ENCODE peak calls at places on chromosomes 2 and 18, in five cellular contexts. S is sciatic nerve, P is upper lobe of left lung, W is A673, Z is dermis blood vessel endothelial cell. B is an unnamed sample.

GRCh38 chr2:172964511-172964910 is 111.1 kb upstream of the MAP3K20 start:
- DNase-seq in Z (no peak), P (no peak), W (peak; percentile 39), S (no peak), B (no peak)

GRCh38 chr2:218383892-218384519 is 1.9 kb downstream of the SLC11A1 start:
- DNase-seq in P (peak; percentile 28), W (no peak), S (no peak), Z (no peak), B (no peak)

GRCh38 chr2:17813015-17813741 is 3.1 kb upstream of the MSGN1 start:
- DNase-seq in P (no peak), S (no peak), Z (no peak), W (peak; percentile 58), B (no peak)

GRCh38 chr2:200338692-200339091 is 32.2 kb downstream of the SPATS2L start:
- DNase-seq in P (no peak), S (no peak), Z (no peak), W (no peak), B (no peak)

GRCh38 chr2:41194235-41194634 is 742.3 kb upstream of the SLC8A1 start:
- DNase-seq in W (peak; percentile 2), Z (peak; percentile 40), S (no peak), P (no peak), B (no peak)

GRCh38 chr18:48947102-48947501 is 3.7 kb downstream of the SMAD7 start:
- DNase-seq in P (peak; percentile 61), W (no peak), Z (no peak), S (no peak), B (no peak)

GRCh38 chr2:204900487-204900886 is 355.2 kb downstream of the PARD3B start:
- DNase-seq in W (no peak), P (no peak), Z (peak; percentile 51), S (no peak), B (no peak)

GRCh38 chr2:73080321-73081131 is 9.0 kb upstream of the SFXN5 start:
- DNase-seq in Z (no peak), S (no peak), W (no peak), P (no peak), B (no peak)

GRCh38 chr2:46847185-46847710 is 68.4 kb downstream of the MCFD2 start:
- DNase-seq in S (peak; percentile 93), Z (peak; percentile 93), W (peak; percentile 29), P (peak; percentile 97), B (peak; percentile 69)

GRCh38 chr2:146135245-146135644 is 1615.3 kb upstream of the ZEB2 start:
- DNase-seq in P (no peak), Z (no peak), S (no peak), W (no peak), B (no peak)

GRCh38 chr2:71006955-71007799 is 12.5 kb upstream of the TEX261 start:
- DNase-seq in P (no peak), W (no peak), S (no peak), Z (no peak), B (no peak)

GRCh38 chr2:109226128-109226527 is 97.1 kb downstream of the SH3RF3 start:
- DNase-seq in Z (no peak), S (no peak), W (no peak), P (peak; percentile 55), B (no peak)

GRCh38 chr2:8115451-8115850 is 566.4 kb upstream of the ID2 start:
- DNase-seq in Z (no peak), P (peak; percentile 48), S (no peak), W (no peak), B (no peak)

GRCh38 chr2:218290316-218291261 is 1.7 kb downstream of the TMBIM1 start:
- DNase-seq in S (no peak), P (peak; percentile 58), Z (no peak), W (no peak), B (no peak)